ENCODE peak calls at places on chromosomes 16 and 17, in four cellular contexts. Q is HL-60, F is GM12878, L is K562. I is an unnamed sample.

GRCh38 chr16:77758046-77758445 is 30.3 kb upstream of the VAT1L start:
- DNase-seq in Q (no peak), F (no peak), L (no peak), I (no peak)

GRCh38 chr17:73091770-73092517 is 544 bp downstream of the SLC39A11 start:
- DNase-seq in Q (peak; percentile 54), F (no peak), L (peak; percentile 64), I (no peak)

GRCh38 chr16:82758406-82758805 is 131.6 kb downstream of the CDH13 start:
- DNase-seq in Q (no peak), F (no peak), L (peak; percentile 16), I (no peak)

GRCh38 chr16:22098538-22099255 is 6.4 kb downstream of the VWA3A start:
- DNase-seq in Q (peak; percentile 6), F (peak; percentile 17), L (peak; percentile 47), I (no peak)

GRCh38 chr16:67517661-67518423 is 10.8 kb upstream of the RIPOR1 start:
- DNase-seq in Q (no peak), F (peak; percentile 69), L (no peak), I (no peak)

GRCh38 chr17:77957215-77957868 is 1.2 kb upstream of the TNRC6C start:
- DNase-seq in Q (no peak), F (peak; percentile 12), L (no peak), I (no peak)

GRCh38 chr16:83727018-83727417 is 80.8 kb upstream of the HSBP1 start:
- DNase-seq in Q (peak; percentile 50), F (no peak), L (no peak), I (no peak)

GRCh38 chr16:86379505-86379846 is 130.9 kb upstream of the FOXF1 start:
- DNase-seq in Q (no peak), F (no peak), L (no peak), I (no peak)

GRCh38 chr16:3998793-3999478 is 117.3 kb downstream of the ADCY9 start:
- DNase-seq in Q (no peak), F (no peak), L (no peak), I (no peak)

GRCh38 chr16:75996491-75996890 is 270.2 kb upstream of the CPHXL start:
- DNase-seq in Q (no peak), F (no peak), L (no peak), I (no peak)

GRCh38 chr16:84105286-84105815 is 11.4 kb downstream of the MBTPS1 start:
- DNase-seq in Q (no peak), F (no peak), L (no peak), I (no peak)

GRCh38 chr17:69404398-69404797 is 10.1 kb upstream of the MAP2K6 start:
- DNase-seq in Q (no peak), F (no peak), L (no peak), I (no peak)

GRCh38 chr17:35218901-35219300 is 24.0 kb upstream of the SLFN5 start:
- DNase-seq in Q (no peak), F (no peak), L (no peak), I (no peak)

GRCh38 chr17:32142857-32143524 is 689 bp downstream of the RHOT1 start:
- DNase-seq in Q (peak; percentile 61), F (no peak), L (peak; percentile 84), I (no peak)

GRCh38 chr17:35154486-35154885 is 6.9 kb downstream of the UNC45B start:
- DNase-seq in Q (no peak), F (no peak), L (no peak), I (no peak)

GRCh38 chr16:8572919-8573724 is 17.2 kb downstream of the TMEM114 start:
- DNase-seq in Q (no peak), F (no peak), L (peak; percentile 31), I (no peak)

GRCh38 chr17:81004336-81005015 is 12.8 kb downstream of the CHMP6 start:
- DNase-seq in Q (no peak), F (no peak), L (peak; percentile 39), I (peak; percentile 28)

GRCh38 chr16:13110124-13110796 is 208.9 kb downstream of the SHISA9 start:
- DNase-seq in Q (no peak), F (no peak), L (no peak), I (no peak)

GRCh38 chr17:59840329-59840907 is 52.3 kb downstream of the TUBD1 start:
- DNase-seq in Q (no peak), F (no peak), L (no peak), I (no peak)

GRCh38 chr17:78933959-78934568 is 8.9 kb upstream of the TIMP2 start:
- DNase-seq in Q (no peak), F (no peak), L (no peak), I (no peak)

DNA sequence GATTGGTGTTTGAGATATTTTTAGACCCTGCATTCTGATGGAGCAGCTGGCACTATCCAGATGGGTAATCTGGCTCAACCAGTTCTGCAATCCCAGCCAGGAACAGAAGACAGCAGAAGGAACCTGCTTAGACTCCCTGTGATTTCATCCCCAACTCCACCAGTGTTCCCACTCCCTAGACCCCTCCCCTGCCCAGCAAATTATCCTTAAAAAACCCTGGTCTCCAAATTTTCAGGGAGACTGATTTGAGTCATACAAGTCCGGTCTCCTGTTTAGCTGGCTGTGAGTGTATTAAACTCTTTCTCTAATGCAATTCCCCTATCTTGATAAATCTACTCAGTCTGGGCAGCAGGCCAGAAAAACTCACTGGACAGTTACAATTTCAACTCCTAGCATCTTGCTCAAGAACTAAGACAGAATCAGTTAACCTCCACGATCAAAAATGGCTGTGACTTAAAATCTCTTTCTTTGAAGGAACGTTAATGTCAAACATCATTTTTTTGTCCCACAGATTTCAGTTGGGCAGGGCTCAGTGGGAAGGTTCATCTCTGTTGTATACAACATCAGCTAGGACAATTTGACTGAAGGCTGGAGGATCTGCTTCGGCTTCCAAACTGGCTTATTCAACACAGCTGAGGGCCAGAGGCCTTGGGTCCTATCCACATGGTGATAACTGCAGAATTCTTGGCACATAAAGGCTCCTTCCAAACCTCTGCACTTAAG is 4.9 kb upstream of the RBL2 start:
- DNase-seq in Q (no peak), F (no peak), L (no peak), I (no peak)
- TF ChIP-seq SPI1 in Q (no peak), F (no peak), L (no peak), I (no peak)

GRCh38 chr16:1884889-1885288 is 12.9 kb upstream of the MEIOB start:
- DNase-seq in Q (no peak), F (no peak), L (peak; percentile 4), I (no peak)

GRCh38 chr16:1887711-1888354 is 15.9 kb upstream of the MEIOB start:
- DNase-seq in Q (no peak), F (no peak), L (peak; percentile 9), I (no peak)

GRCh38 chr16:1879477-1879876 is 7.5 kb upstream of the MEIOB start:
- DNase-seq in Q (no peak), F (no peak), L (peak; percentile 3), I (no peak)

GRCh38 chr16:1890024-1890700 is 18.2 kb upstream of the MEIOB start:
- DNase-seq in Q (no peak), F (no peak), L (peak; percentile 8), I (no peak)

DNA sequence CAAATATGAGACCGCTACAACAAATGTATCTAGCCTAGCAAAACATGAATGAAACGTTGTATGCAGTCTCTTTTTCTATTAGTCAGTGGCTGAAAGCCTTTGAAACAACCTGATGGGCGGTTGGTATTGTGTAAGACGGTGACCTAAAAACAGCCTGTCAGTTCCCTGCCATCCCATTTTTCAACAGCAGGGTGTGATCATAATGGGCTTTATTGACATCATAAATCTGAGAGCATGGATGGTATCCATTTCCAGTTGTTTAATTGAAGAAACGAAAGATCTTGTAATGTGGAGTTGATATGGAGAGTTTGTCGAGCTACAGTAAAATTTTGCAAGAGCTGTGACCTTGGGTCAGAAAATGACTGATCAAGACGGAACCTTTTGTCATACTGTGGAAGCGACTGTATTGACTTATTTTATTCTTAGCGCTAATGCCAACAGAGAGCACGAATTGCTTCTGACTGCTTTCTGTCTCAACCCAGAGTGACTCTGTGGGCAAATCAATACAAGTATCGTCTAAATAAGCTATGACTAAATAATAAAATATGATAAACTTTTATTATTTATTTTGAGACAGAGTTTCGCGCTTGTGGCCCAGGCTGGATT is 12.3 kb upstream of the MEIOB start:
- DNase-seq in Q (peak; percentile 74), F (no peak), L (peak; percentile 59), I (no peak)
- TF ChIP-seq SPI1 in Q (no peak), F (no peak), L (no peak), I (no peak)

DNA sequence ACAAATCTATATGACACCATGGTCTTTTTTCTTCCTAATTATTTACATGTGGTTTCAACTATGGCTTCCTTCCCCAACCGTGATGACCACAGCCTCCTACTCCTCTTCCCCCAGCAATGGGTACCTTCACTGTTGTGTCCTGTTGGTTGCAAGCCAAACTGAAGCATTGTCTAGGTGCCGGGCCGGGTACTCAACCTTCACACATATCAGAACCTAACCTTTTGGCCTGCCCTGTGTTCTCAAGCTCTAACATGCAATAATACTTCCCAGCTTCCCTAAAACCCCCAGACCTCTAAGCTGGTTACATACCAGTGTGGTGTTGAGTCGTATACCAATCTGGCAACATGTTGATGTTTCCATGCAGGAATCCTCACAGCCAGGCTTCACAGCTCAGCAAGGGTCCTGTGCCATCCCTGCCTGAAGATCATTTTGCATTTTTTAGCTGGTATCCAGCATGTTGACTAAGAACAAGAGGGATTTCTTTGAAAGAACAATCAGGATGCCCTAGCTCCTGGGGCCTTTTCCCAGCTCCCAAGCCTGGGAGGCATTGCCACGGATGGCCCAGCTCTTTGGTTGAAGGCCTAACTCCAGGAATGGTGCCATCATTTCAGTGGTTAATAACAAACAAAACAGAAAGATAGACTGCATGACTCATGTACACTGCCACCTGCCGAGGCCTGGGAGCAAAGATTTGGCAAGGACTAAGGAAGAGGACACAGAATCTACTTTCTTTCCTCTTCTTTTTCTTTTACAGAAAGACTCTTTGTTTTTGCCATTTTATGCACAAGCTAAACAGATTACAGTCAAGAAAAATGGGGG is 373.7 kb upstream of the SALL1 start:
- DNase-seq in Q (no peak), F (no peak), L (no peak), I (no peak)
- TF ChIP-seq SPI1 in Q (no peak), F (no peak), L (no peak), I (no peak)

GRCh38 chr17:45581860-45582259 is 91.3 kb upstream of the PLEKHM1 start:
- DNase-seq in Q (no peak), F (no peak), L (no peak), I (no peak)

GRCh38 chr17:45579529-45580495 is 89.3 kb upstream of the PLEKHM1 start:
- DNase-seq in Q (no peak), F (no peak), L (peak; percentile 24), I (no peak)

GRCh38 chr17:45580914-45581313 is 90.4 kb upstream of the PLEKHM1 start:
- DNase-seq in Q (no peak), F (no peak), L (peak; percentile 10), I (no peak)

GRCh38 chr17:45577571-45578279 is 87.2 kb upstream of the PLEKHM1 start:
- DNase-seq in Q (no peak), F (no peak), L (no peak), I (no peak)

DNA sequence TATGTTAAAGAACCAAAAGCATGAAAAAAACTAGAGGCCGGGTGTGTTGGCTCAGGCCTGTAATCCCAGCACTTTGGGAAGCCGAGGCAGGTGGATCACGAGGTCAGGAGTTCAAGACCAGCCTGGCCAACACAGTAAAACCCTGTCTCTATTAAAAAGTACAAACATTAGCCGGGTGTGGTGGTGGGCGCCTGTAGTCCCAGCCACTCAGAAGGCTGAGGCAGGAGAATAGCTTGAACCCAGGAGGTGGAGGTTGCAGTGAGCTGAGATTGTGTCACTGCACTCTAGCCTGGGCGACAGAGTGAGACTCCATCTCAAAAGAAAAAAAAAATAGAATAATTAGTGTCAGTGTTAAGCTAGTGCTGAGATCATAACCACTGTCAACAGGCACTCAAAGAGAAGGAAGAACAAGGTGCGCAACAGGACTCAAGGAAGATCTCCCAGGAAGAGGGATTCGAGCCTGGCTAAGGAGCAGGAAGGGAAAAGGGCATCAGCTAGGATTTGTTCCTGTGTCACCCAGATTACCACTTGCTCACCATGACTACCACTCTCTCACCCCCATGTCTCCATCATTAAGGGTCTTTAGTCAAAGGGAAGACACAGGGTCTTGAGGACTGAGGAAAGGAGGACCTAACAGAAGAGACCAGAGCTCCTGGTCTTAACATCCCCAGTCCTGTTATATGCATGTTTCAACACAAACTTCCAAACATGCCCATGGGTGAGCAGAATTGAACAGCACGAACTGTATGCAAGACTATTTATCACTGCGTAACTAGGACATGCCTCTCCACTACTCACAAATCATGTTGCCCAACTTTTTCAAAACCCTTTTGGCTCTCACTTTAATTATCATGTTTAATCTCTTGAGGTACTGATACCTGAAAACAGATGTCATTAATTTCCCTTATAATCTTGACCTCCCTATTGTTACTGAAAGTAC is 88.3 kb upstream of the PLEKHM1 start:
- DNase-seq in Q (no peak), F (no peak), L (peak; percentile 8), I (no peak)
- TF ChIP-seq SPI1 in Q (no peak), F (no peak), L (no peak), I (no peak)